ENCODE peak calls at places on chromosomes 1 and 21, in eight cellular contexts. One of them, this sample, is unnamed. For H3K4me1, the result is how much of the 10 kb centered on the place peaks cover.

GRCh38 chr1:175481126-175482071 is 262.0 kb downstream of the TNR start:
- DNase-seq in heart right ventricle: no peak
- DNase-seq in naive thymus-derived CD4-positive, alpha-beta T cell: no peak
- DNase-seq in heart left ventricle: no peak
- DNase-seq in cardiac muscle cell: peak
- DNase-seq in endodermal cell: no peak
- DNase-seq in CD4-positive, CD25-positive, alpha-beta regulatory T cell: no peak
- DNase-seq in transverse colon: no peak
- DNase-seq in this sample: no peak

GRCh38 chr1:63592536-63593302 is 492 bp upstream of the PGM1 start:
- DNase-seq in cardiac muscle cell: no peak
- DNase-seq in naive thymus-derived CD4-positive, alpha-beta T cell: no peak
- DNase-seq in endodermal cell: no peak
- DNase-seq in heart left ventricle: no peak
- DNase-seq in transverse colon: peak
- DNase-seq in heart right ventricle: no peak
- DNase-seq in CD4-positive, CD25-positive, alpha-beta regulatory T cell: no peak
- DNase-seq in this sample: no peak

GRCh38 chr1:64234714-64235113 is 31.3 kb downstream of the UBE2U start:
- DNase-seq in heart left ventricle: no peak
- DNase-seq in CD4-positive, CD25-positive, alpha-beta regulatory T cell: no peak
- DNase-seq in transverse colon: no peak
- DNase-seq in naive thymus-derived CD4-positive, alpha-beta T cell: no peak
- DNase-seq in endodermal cell: no peak
- DNase-seq in heart right ventricle: no peak
- DNase-seq in cardiac muscle cell: no peak
- DNase-seq in this sample: no peak

GRCh38 chr1:197327776-197328364 is 59.8 kb downstream of the CRB1 start:
- DNase-seq in heart left ventricle: no peak
- DNase-seq in CD4-positive, CD25-positive, alpha-beta regulatory T cell: no peak
- DNase-seq in cardiac muscle cell: peak
- DNase-seq in naive thymus-derived CD4-positive, alpha-beta T cell: no peak
- DNase-seq in endodermal cell: no peak
- DNase-seq in heart right ventricle: no peak
- DNase-seq in transverse colon: no peak
- DNase-seq in this sample: no peak

GRCh38 chr1:30417001-30417700 is 306.2 kb downstream of the MATN1 start:
- DNase-seq in naive thymus-derived CD4-positive, alpha-beta T cell: no peak
- DNase-seq in endodermal cell: peak
- DNase-seq in CD4-positive, CD25-positive, alpha-beta regulatory T cell: no peak
- DNase-seq in heart left ventricle: no peak
- DNase-seq in cardiac muscle cell: no peak
- DNase-seq in transverse colon: no peak
- DNase-seq in heart right ventricle: no peak
- DNase-seq in this sample: peak

GRCh38 chr1:22562584-22563551 is at the start of gene EPHA8:
- DNase-seq in CD4-positive, CD25-positive, alpha-beta regulatory T cell: no peak
- DNase-seq in endodermal cell: peak
- DNase-seq in heart left ventricle: no peak
- DNase-seq in heart right ventricle: no peak
- DNase-seq in cardiac muscle cell: no peak
- DNase-seq in naive thymus-derived CD4-positive, alpha-beta T cell: no peak
- DNase-seq in transverse colon: no peak
- DNase-seq in this sample: no peak

GRCh38 chr21:32572574-32573420 is 12.5 kb downstream of the TCP10L start:
- DNase-seq in heart right ventricle: no peak
- DNase-seq in CD4-positive, CD25-positive, alpha-beta regulatory T cell: no peak
- DNase-seq in endodermal cell: peak
- DNase-seq in cardiac muscle cell: no peak
- DNase-seq in naive thymus-derived CD4-positive, alpha-beta T cell: no peak
- DNase-seq in heart left ventricle: no peak
- DNase-seq in transverse colon: peak
- DNase-seq in this sample: peak

GRCh38 chr1:117735045-117735992 is 129.5 kb downstream of the TENT5C start:
- DNase-seq in cardiac muscle cell: peak
- DNase-seq in heart right ventricle: peak
- DNase-seq in heart left ventricle: no peak
- DNase-seq in transverse colon: peak
- DNase-seq in endodermal cell: no peak
- DNase-seq in naive thymus-derived CD4-positive, alpha-beta T cell: peak
- DNase-seq in CD4-positive, CD25-positive, alpha-beta regulatory T cell: no peak
- DNase-seq in this sample: no peak

GRCh38 chr1:83100133-83100532 is 898.8 kb downstream of the TTLL7 start:
- DNase-seq in endodermal cell: no peak
- DNase-seq in naive thymus-derived CD4-positive, alpha-beta T cell: no peak
- DNase-seq in heart left ventricle: no peak
- DNase-seq in CD4-positive, CD25-positive, alpha-beta regulatory T cell: no peak
- DNase-seq in cardiac muscle cell: no peak
- DNase-seq in heart right ventricle: no peak
- DNase-seq in transverse colon: no peak
- DNase-seq in this sample: no peak

GRCh38 chr1:66984491-66984890 is 59.7 kb downstream of the MIER1 start:
- DNase-seq in transverse colon: no peak
- DNase-seq in endodermal cell: no peak
- DNase-seq in cardiac muscle cell: no peak
- DNase-seq in CD4-positive, CD25-positive, alpha-beta regulatory T cell: no peak
- DNase-seq in heart right ventricle: no peak
- DNase-seq in naive thymus-derived CD4-positive, alpha-beta T cell: no peak
- DNase-seq in heart left ventricle: no peak
- DNase-seq in this sample: no peak
- H3K4me1 ChIP-seq in transverse colon: under half
- H3K4me1 ChIP-seq in endodermal cell: under half
- H3K4me1 ChIP-seq in cardiac muscle cell: under half
- H3K4me1 ChIP-seq in CD4-positive, CD25-positive, alpha-beta regulatory T cell: under half
- H3K4me1 ChIP-seq in heart right ventricle: under half
- H3K4me1 ChIP-seq in naive thymus-derived CD4-positive, alpha-beta T cell: under half
- H3K4me1 ChIP-seq in heart left ventricle: under half
- H3K4me1 ChIP-seq in this sample: under half

GRCh38 chr1:237104096-237104495 is 62.1 kb downstream of the RYR2 start:
- DNase-seq in heart left ventricle: no peak
- DNase-seq in naive thymus-derived CD4-positive, alpha-beta T cell: no peak
- DNase-seq in cardiac muscle cell: no peak
- DNase-seq in transverse colon: no peak
- DNase-seq in endodermal cell: no peak
- DNase-seq in CD4-positive, CD25-positive, alpha-beta regulatory T cell: no peak
- DNase-seq in heart right ventricle: no peak
- DNase-seq in this sample: no peak

GRCh38 chr1:237105826-237106225 is 63.8 kb downstream of the RYR2 start:
- DNase-seq in endodermal cell: no peak
- DNase-seq in cardiac muscle cell: peak
- DNase-seq in naive thymus-derived CD4-positive, alpha-beta T cell: no peak
- DNase-seq in transverse colon: no peak
- DNase-seq in heart left ventricle: no peak
- DNase-seq in heart right ventricle: no peak
- DNase-seq in CD4-positive, CD25-positive, alpha-beta regulatory T cell: no peak
- DNase-seq in this sample: no peak

GRCh38 chr1:237098517-237098916 is 56.5 kb downstream of the RYR2 start:
- DNase-seq in heart right ventricle: no peak
- DNase-seq in cardiac muscle cell: no peak
- DNase-seq in naive thymus-derived CD4-positive, alpha-beta T cell: no peak
- DNase-seq in transverse colon: no peak
- DNase-seq in endodermal cell: no peak
- DNase-seq in heart left ventricle: no peak
- DNase-seq in CD4-positive, CD25-positive, alpha-beta regulatory T cell: no peak
- DNase-seq in this sample: no peak

GRCh38 chr1:237108299-237109040 is 66.5 kb downstream of the RYR2 start:
- DNase-seq in transverse colon: no peak
- DNase-seq in CD4-positive, CD25-positive, alpha-beta regulatory T cell: no peak
- DNase-seq in naive thymus-derived CD4-positive, alpha-beta T cell: no peak
- DNase-seq in heart right ventricle: no peak
- DNase-seq in endodermal cell: peak
- DNase-seq in heart left ventricle: no peak
- DNase-seq in cardiac muscle cell: peak
- DNase-seq in this sample: no peak

DNA sequence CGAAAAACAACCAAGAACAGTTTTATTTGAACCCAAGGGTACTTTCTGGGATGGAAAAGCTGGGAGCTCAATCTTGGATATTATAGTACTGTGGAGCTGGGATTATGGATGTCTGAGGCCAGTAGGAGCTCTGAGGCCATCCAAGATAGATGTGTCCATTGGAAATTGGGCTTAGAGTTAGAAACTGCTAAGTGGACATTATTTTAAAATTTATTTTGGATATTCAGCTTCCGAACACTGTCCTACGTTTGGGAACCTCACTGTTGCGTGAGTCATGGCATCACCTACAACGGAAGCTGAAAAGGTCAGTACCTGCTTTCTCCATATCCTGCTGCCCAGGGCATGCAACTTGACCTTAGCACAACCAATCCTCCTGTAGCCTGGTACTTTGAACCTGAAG is 61.0 kb downstream of the RYR2 start:
- DNase-seq in transverse colon: no peak
- DNase-seq in endodermal cell: no peak
- DNase-seq in cardiac muscle cell: no peak
- DNase-seq in naive thymus-derived CD4-positive, alpha-beta T cell: no peak
- DNase-seq in heart right ventricle: no peak
- DNase-seq in heart left ventricle: no peak
- DNase-seq in CD4-positive, CD25-positive, alpha-beta regulatory T cell: no peak
- DNase-seq in this sample: no peak
- H3K27ac ChIP-seq in transverse colon: no peak
- H3K27ac ChIP-seq in endodermal cell: no peak
- H3K27ac ChIP-seq in cardiac muscle cell: no peak
- H3K27ac ChIP-seq in naive thymus-derived CD4-positive, alpha-beta T cell: no peak
- H3K27ac ChIP-seq in heart right ventricle: peak
- H3K27ac ChIP-seq in heart left ventricle: no peak
- H3K27ac ChIP-seq in CD4-positive, CD25-positive, alpha-beta regulatory T cell: no peak
- H3K27ac ChIP-seq in this sample: no peak

DNA sequence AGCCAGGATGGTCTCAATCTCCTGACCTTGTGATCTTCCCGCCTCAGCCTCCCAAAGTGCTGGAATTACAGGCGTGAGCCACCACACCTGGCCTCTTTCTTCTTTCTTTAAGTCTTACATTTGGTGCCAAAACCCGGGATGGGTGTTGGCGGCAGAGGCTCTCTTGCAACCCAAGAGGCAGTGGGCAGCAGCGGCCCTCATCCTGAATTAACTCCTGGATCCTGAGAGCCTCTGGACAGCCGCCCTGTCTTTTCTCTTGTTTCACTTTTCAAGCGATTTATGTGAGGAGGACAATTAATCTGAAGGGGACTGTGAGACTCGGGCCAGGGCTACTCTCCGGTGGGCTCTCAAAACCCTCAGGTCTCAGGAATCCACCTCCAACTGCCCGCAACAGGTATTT is 18.0 kb upstream of the SLC2A5 start:
- DNase-seq in CD4-positive, CD25-positive, alpha-beta regulatory T cell: no peak
- DNase-seq in cardiac muscle cell: no peak
- DNase-seq in heart right ventricle: no peak
- DNase-seq in endodermal cell: no peak
- DNase-seq in naive thymus-derived CD4-positive, alpha-beta T cell: no peak
- DNase-seq in transverse colon: no peak
- DNase-seq in heart left ventricle: no peak
- DNase-seq in this sample: no peak
- H3K4me1 ChIP-seq in CD4-positive, CD25-positive, alpha-beta regulatory T cell: under half
- H3K4me1 ChIP-seq in cardiac muscle cell: under half
- H3K4me1 ChIP-seq in heart right ventricle: under half
- H3K4me1 ChIP-seq in endodermal cell: under half
- H3K4me1 ChIP-seq in naive thymus-derived CD4-positive, alpha-beta T cell: under half
- H3K4me1 ChIP-seq in transverse colon: under half
- H3K4me1 ChIP-seq in heart left ventricle: under half
- H3K4me1 ChIP-seq in this sample: under half

GRCh38 chr21:45310446-45310845 is 22.8 kb upstream of the POFUT2 start:
- DNase-seq in transverse colon: no peak
- DNase-seq in naive thymus-derived CD4-positive, alpha-beta T cell: no peak
- DNase-seq in cardiac muscle cell: no peak
- DNase-seq in endodermal cell: peak
- DNase-seq in heart left ventricle: peak
- DNase-seq in CD4-positive, CD25-positive, alpha-beta regulatory T cell: no peak
- DNase-seq in heart right ventricle: no peak
- DNase-seq in this sample: peak
- H3K27ac ChIP-seq in transverse colon: no peak
- H3K27ac ChIP-seq in naive thymus-derived CD4-positive, alpha-beta T cell: no peak
- H3K27ac ChIP-seq in cardiac muscle cell: no peak
- H3K27ac ChIP-seq in endodermal cell: no peak
- H3K27ac ChIP-seq in heart left ventricle: no peak
- H3K27ac ChIP-seq in CD4-positive, CD25-positive, alpha-beta regulatory T cell: no peak
- H3K27ac ChIP-seq in heart right ventricle: no peak
- H3K27ac ChIP-seq in this sample: no peak

GRCh38 chr1:155106862-155107261 is 20.8 kb upstream of the EFNA1 start:
- DNase-seq in heart left ventricle: no peak
- DNase-seq in naive thymus-derived CD4-positive, alpha-beta T cell: no peak
- DNase-seq in CD4-positive, CD25-positive, alpha-beta regulatory T cell: no peak
- DNase-seq in endodermal cell: no peak
- DNase-seq in transverse colon: no peak
- DNase-seq in heart right ventricle: no peak
- DNase-seq in cardiac muscle cell: no peak
- DNase-seq in this sample: no peak

GRCh38 chr1:155105604-155106011 is 22.1 kb upstream of the EFNA1 start:
- DNase-seq in cardiac muscle cell: peak
- DNase-seq in naive thymus-derived CD4-positive, alpha-beta T cell: no peak
- DNase-seq in transverse colon: peak
- DNase-seq in endodermal cell: no peak
- DNase-seq in CD4-positive, CD25-positive, alpha-beta regulatory T cell: no peak
- DNase-seq in heart right ventricle: no peak
- DNase-seq in heart left ventricle: no peak
- DNase-seq in this sample: no peak

GRCh38 chr1:155104605-155105534 is 22.8 kb upstream of the EFNA1 start:
- DNase-seq in transverse colon: no peak
- DNase-seq in heart left ventricle: no peak
- DNase-seq in heart right ventricle: no peak
- DNase-seq in cardiac muscle cell: peak
- DNase-seq in CD4-positive, CD25-positive, alpha-beta regulatory T cell: no peak
- DNase-seq in naive thymus-derived CD4-positive, alpha-beta T cell: no peak
- DNase-seq in endodermal cell: no peak
- DNase-seq in this sample: no peak

GRCh38 chr1:155099331-155099730 is 20.7 kb downstream of the EFNA3 start:
- DNase-seq in CD4-positive, CD25-positive, alpha-beta regulatory T cell: no peak
- DNase-seq in endodermal cell: no peak
- DNase-seq in cardiac muscle cell: no peak
- DNase-seq in heart left ventricle: no peak
- DNase-seq in naive thymus-derived CD4-positive, alpha-beta T cell: no peak
- DNase-seq in transverse colon: no peak
- DNase-seq in heart right ventricle: no peak
- DNase-seq in this sample: no peak

GRCh38 chr1:155103325-155103724 is 24.4 kb upstream of the EFNA1 start:
- DNase-seq in cardiac muscle cell: no peak
- DNase-seq in transverse colon: no peak
- DNase-seq in CD4-positive, CD25-positive, alpha-beta regulatory T cell: no peak
- DNase-seq in heart right ventricle: no peak
- DNase-seq in heart left ventricle: no peak
- DNase-seq in endodermal cell: no peak
- DNase-seq in naive thymus-derived CD4-positive, alpha-beta T cell: no peak
- DNase-seq in this sample: no peak
- H3K4me1 ChIP-seq in cardiac muscle cell: under half
- H3K4me1 ChIP-seq in transverse colon: under half
- H3K4me1 ChIP-seq in CD4-positive, CD25-positive, alpha-beta regulatory T cell: under half
- H3K4me1 ChIP-seq in heart right ventricle: under half
- H3K4me1 ChIP-seq in heart left ventricle: under half
- H3K4me1 ChIP-seq in endodermal cell: under half
- H3K4me1 ChIP-seq in naive thymus-derived CD4-positive, alpha-beta T cell: under half
- H3K4me1 ChIP-seq in this sample: under half

This sample was measured in ascending aorta.